ENCODE peak calls at places on chromosomes 7 and 10, in five cellular contexts. R, L, U, Z and K are unnamed samples.

GRCh38 chr10:5565671-5566581 is 41.2 kb downstream of the CALML3 start:
- DNase-seq in R (no peak), L (no peak), U (peak; percentile 72), Z (no peak), K (no peak)

GRCh38 chr10:4262449-4262848 is 477.4 kb upstream of the KLF6 start:
- DNase-seq in R (no peak), L (no peak), U (no peak), Z (no peak), K (no peak)

GRCh38 chr7:133070562-133070961 is 11.3 kb downstream of the CHCHD3 start:
- DNase-seq in R (no peak), L (no peak), U (no peak), Z (no peak), K (no peak)

GRCh38 chr10:44966816-44967509 is 7.4 kb downstream of the RASSF4 start:
- DNase-seq in R (peak; percentile 23), L (no peak), U (peak; percentile 55), Z (no peak), K (no peak)

GRCh38 chr7:100887186-100887954 is 2.1 kb downstream of the UFSP1 start:
- DNase-seq in R (peak; percentile 92), L (peak; percentile 51), U (no peak), Z (no peak), K (peak; percentile 95)

GRCh38 chr10:70660722-70661121 is 11.6 kb upstream of the ADAMTS14 start:
- DNase-seq in R (no peak), L (no peak), U (no peak), Z (no peak), K (no peak)

GRCh38 chr7:140455743-140456142 is 23.6 kb downstream of the MKRN1 start:
- DNase-seq in R (no peak), L (no peak), U (peak; percentile 5), Z (no peak), K (no peak)

GRCh38 chr10:118953598-118953997 is 75.9 kb upstream of the NANOS1 start:
- DNase-seq in R (no peak), L (no peak), U (peak; percentile 57), Z (no peak), K (no peak)

GRCh38 chr10:103600956-103601569 is 107.6 kb downstream of the NEURL1 start:
- DNase-seq in R (no peak), L (no peak), U (no peak), Z (no peak), K (no peak)

GRCh38 chr10:104581884-104582603 is 59.0 kb upstream of the SORCS3 start:
- DNase-seq in R (no peak), L (no peak), U (no peak), Z (no peak), K (no peak)

GRCh38 chr10:66931340-66931948 is 5.6 kb downstream of the LRRTM3 start:
- DNase-seq in R (peak; percentile 57), L (no peak), U (no peak), Z (peak; percentile 19), K (peak; percentile 86)

GRCh38 chr10:110746254-110746826 is 102.2 kb downstream of the RBM20 start:
- DNase-seq in R (peak; percentile 71), L (peak; percentile 29), U (no peak), Z (peak; percentile 59), K (peak; percentile 79)

GRCh38 chr10:43322321-43322720 is 49.1 kb upstream of the FXYD4 start:
- DNase-seq in R (no peak), L (no peak), U (no peak), Z (no peak), K (no peak)

GRCh38 chr10:110459600-110459999 is 38.1 kb upstream of the DUSP5 start:
- DNase-seq in R (peak; percentile 63), L (no peak), U (peak; percentile 37), Z (no peak), K (no peak)

GRCh38 chr7:27191716-27192545 is 6.9 kb upstream of the HOXA11 start:
- DNase-seq in R (no peak), L (no peak), U (peak; percentile 89), Z (no peak), K (no peak)

GRCh38 chr10:11761431-11761830 is 19.2 kb downstream of the ECHDC3 start:
- DNase-seq in R (no peak), L (no peak), U (peak; percentile 64), Z (no peak), K (no peak)